ENCODE peak calls at places on chromosomes 3 and 15, in six cellular contexts. One of them, this sample, is unnamed.

GRCh38 chr15:39854161-39854560 is 65.9 kb downstream of the GPR176 start:
- DNase-seq in pancreas: no peak
- DNase-seq in myocyte: no peak
- DNase-seq in mesendoderm: no peak
- DNase-seq in activated T-cell treated with anti-CD3 and anti-CD28 coated beads for 1 hour: no peak
- DNase-seq in neuronal stem cell: no peak
- DNase-seq in this sample: no peak

GRCh38 chr3:123344941-123345594 is 103.8 kb downstream of the ADCY5 start:
- DNase-seq in pancreas: peak
- DNase-seq in myocyte: no peak
- DNase-seq in mesendoderm: peak
- DNase-seq in activated T-cell treated with anti-CD3 and anti-CD28 coated beads for 1 hour: no peak
- DNase-seq in neuronal stem cell: no peak
- DNase-seq in this sample: no peak

GRCh38 chr3:48125026-48125704 is 63.1 kb downstream of the CDC25A start:
- DNase-seq in pancreas: no peak
- DNase-seq in myocyte: no peak
- DNase-seq in mesendoderm: peak
- DNase-seq in activated T-cell treated with anti-CD3 and anti-CD28 coated beads for 1 hour: no peak
- DNase-seq in neuronal stem cell: no peak
- DNase-seq in this sample: peak

GRCh38 chr3:138845071-138845685 is 10.4 kb upstream of the PIK3CB start:
- DNase-seq in pancreas: no peak
- DNase-seq in myocyte: no peak
- DNase-seq in mesendoderm: peak
- DNase-seq in activated T-cell treated with anti-CD3 and anti-CD28 coated beads for 1 hour: no peak
- DNase-seq in neuronal stem cell: no peak
- DNase-seq in this sample: no peak

GRCh38 chr3:47005212-47006144 is 26.0 kb downstream of the NBEAL2 start:
- DNase-seq in pancreas: peak
- DNase-seq in myocyte: no peak
- DNase-seq in mesendoderm: no peak
- DNase-seq in activated T-cell treated with anti-CD3 and anti-CD28 coated beads for 1 hour: no peak
- DNase-seq in neuronal stem cell: no peak
- DNase-seq in this sample: no peak

GRCh38 chr3:161991901-161992300 is 495.3 kb downstream of the OTOL1 start:
- DNase-seq in pancreas: no peak
- DNase-seq in myocyte: no peak
- DNase-seq in mesendoderm: no peak
- DNase-seq in activated T-cell treated with anti-CD3 and anti-CD28 coated beads for 1 hour: no peak
- DNase-seq in neuronal stem cell: no peak
- DNase-seq in this sample: no peak

GRCh38 chr3:119643528-119643927 is 16.9 kb downstream of the POPDC2 start:
- DNase-seq in pancreas: no peak
- DNase-seq in myocyte: peak
- DNase-seq in mesendoderm: no peak
- DNase-seq in activated T-cell treated with anti-CD3 and anti-CD28 coated beads for 1 hour: no peak
- DNase-seq in neuronal stem cell: no peak
- DNase-seq in this sample: peak

GRCh38 chr15:90114451-90114901 is 12.2 kb upstream of the IDH2 start:
- DNase-seq in pancreas: no peak
- DNase-seq in myocyte: no peak
- DNase-seq in mesendoderm: no peak
- DNase-seq in activated T-cell treated with anti-CD3 and anti-CD28 coated beads for 1 hour: no peak
- DNase-seq in neuronal stem cell: no peak
- DNase-seq in this sample: no peak

GRCh38 chr15:67067161-67067853 is 1.9 kb downstream of the SMAD3 start:
- DNase-seq in pancreas: no peak
- DNase-seq in myocyte: peak
- DNase-seq in mesendoderm: peak
- DNase-seq in activated T-cell treated with anti-CD3 and anti-CD28 coated beads for 1 hour: no peak
- DNase-seq in neuronal stem cell: peak
- DNase-seq in this sample: no peak

GRCh38 chr3:185253645-185254410 is at the start of gene EHHADH:
- DNase-seq in pancreas: peak
- DNase-seq in myocyte: peak
- DNase-seq in mesendoderm: peak
- DNase-seq in activated T-cell treated with anti-CD3 and anti-CD28 coated beads for 1 hour: peak
- DNase-seq in neuronal stem cell: no peak
- DNase-seq in this sample: peak

GRCh38 chr3:45224824-45225464 is 1.1 kb downstream of the TMEM158 start:
- DNase-seq in pancreas: peak
- DNase-seq in myocyte: peak
- DNase-seq in mesendoderm: peak
- DNase-seq in activated T-cell treated with anti-CD3 and anti-CD28 coated beads for 1 hour: no peak
- DNase-seq in neuronal stem cell: peak
- DNase-seq in this sample: peak

GRCh38 chr15:43966646-43967045 is 139.8 kb downstream of the WDR76 start:
- DNase-seq in pancreas: no peak
- DNase-seq in myocyte: no peak
- DNase-seq in mesendoderm: no peak
- DNase-seq in activated T-cell treated with anti-CD3 and anti-CD28 coated beads for 1 hour: no peak
- DNase-seq in neuronal stem cell: no peak
- DNase-seq in this sample: no peak

GRCh38 chr3:4571690-4572334 is 78.7 kb downstream of the ITPR1 start:
- DNase-seq in pancreas: no peak
- DNase-seq in myocyte: no peak
- DNase-seq in mesendoderm: peak
- DNase-seq in activated T-cell treated with anti-CD3 and anti-CD28 coated beads for 1 hour: no peak
- DNase-seq in neuronal stem cell: no peak
- DNase-seq in this sample: no peak

GRCh38 chr3:141255864-141256263 is 24.2 kb downstream of the PXYLP1 start:
- DNase-seq in pancreas: no peak
- DNase-seq in myocyte: peak
- DNase-seq in mesendoderm: peak
- DNase-seq in activated T-cell treated with anti-CD3 and anti-CD28 coated beads for 1 hour: peak
- DNase-seq in neuronal stem cell: no peak
- DNase-seq in this sample: no peak

GRCh38 chr15:50227076-50227475 is 38.5 kb downstream of the HDC start:
- DNase-seq in pancreas: no peak
- DNase-seq in myocyte: peak
- DNase-seq in mesendoderm: no peak
- DNase-seq in activated T-cell treated with anti-CD3 and anti-CD28 coated beads for 1 hour: no peak
- DNase-seq in neuronal stem cell: no peak
- DNase-seq in this sample: peak

GRCh38 chr3:69411331-69411730 is 25.4 kb upstream of the FRMD4B start:
- DNase-seq in pancreas: no peak
- DNase-seq in myocyte: no peak
- DNase-seq in mesendoderm: no peak
- DNase-seq in activated T-cell treated with anti-CD3 and anti-CD28 coated beads for 1 hour: no peak
- DNase-seq in neuronal stem cell: no peak
- DNase-seq in this sample: peak

GRCh38 chr3:155026999-155027591 is 53.0 kb upstream of the MME start:
- DNase-seq in pancreas: no peak
- DNase-seq in myocyte: no peak
- DNase-seq in mesendoderm: peak
- DNase-seq in activated T-cell treated with anti-CD3 and anti-CD28 coated beads for 1 hour: no peak
- DNase-seq in neuronal stem cell: no peak
- DNase-seq in this sample: peak

GRCh38 chr3:194141415-194142155 is 5.6 kb downstream of the HES1 start:
- DNase-seq in pancreas: peak
- DNase-seq in myocyte: peak
- DNase-seq in mesendoderm: peak
- DNase-seq in activated T-cell treated with anti-CD3 and anti-CD28 coated beads for 1 hour: peak
- DNase-seq in neuronal stem cell: peak
- DNase-seq in this sample: peak